ENCODE peak calls at places on chromosomes 4 and X, in six cellular contexts. One of them, this sample, is unnamed.

GRCh38 chr4:138644322-138644721 is 371.3 kb upstream of the NOCT start:
- DNase-seq in activated CD8-positive, alpha-beta memory T cell treated with anti-CD3 and anti-CD28 coated beads for 1 hour: no peak
- DNase-seq in HS-5: no peak
- DNase-seq in NCI-H1417: no peak
- DNase-seq in dorsolateral prefrontal cortex: no peak
- DNase-seq in psoas muscle: no peak
- DNase-seq in this sample: no peak

GRCh38 chrX:23331701-23332100 is 2.9 kb upstream of the PTCHD1 start:
- DNase-seq in activated CD8-positive, alpha-beta memory T cell treated with anti-CD3 and anti-CD28 coated beads for 1 hour: no peak
- DNase-seq in HS-5: no peak
- DNase-seq in NCI-H1417: peak
- DNase-seq in dorsolateral prefrontal cortex: no peak
- DNase-seq in psoas muscle: no peak
- DNase-seq in this sample: no peak

GRCh38 chr4:187363453-187363852 is 632.1 kb upstream of the ZFP42 start:
- DNase-seq in activated CD8-positive, alpha-beta memory T cell treated with anti-CD3 and anti-CD28 coated beads for 1 hour: no peak
- DNase-seq in HS-5: no peak
- DNase-seq in NCI-H1417: no peak
- DNase-seq in dorsolateral prefrontal cortex: no peak
- DNase-seq in psoas muscle: no peak
- DNase-seq in this sample: peak

GRCh38 chr4:183177001-183177400 is 77.9 kb downstream of the WWC2 start:
- DNase-seq in activated CD8-positive, alpha-beta memory T cell treated with anti-CD3 and anti-CD28 coated beads for 1 hour: no peak
- DNase-seq in HS-5: no peak
- DNase-seq in NCI-H1417: no peak
- DNase-seq in dorsolateral prefrontal cortex: no peak
- DNase-seq in psoas muscle: no peak
- DNase-seq in this sample: no peak

GRCh38 chrX:13076176-13076956 is 31.9 kb upstream of the FAM9C start:
- DNase-seq in activated CD8-positive, alpha-beta memory T cell treated with anti-CD3 and anti-CD28 coated beads for 1 hour: no peak
- DNase-seq in HS-5: no peak
- DNase-seq in NCI-H1417: no peak
- DNase-seq in dorsolateral prefrontal cortex: no peak
- DNase-seq in psoas muscle: no peak
- DNase-seq in this sample: no peak

GRCh38 chr4:99885063-99885664 is 9.1 kb downstream of the LAMTOR3 start:
- DNase-seq in activated CD8-positive, alpha-beta memory T cell treated with anti-CD3 and anti-CD28 coated beads for 1 hour: no peak
- DNase-seq in HS-5: no peak
- DNase-seq in NCI-H1417: peak
- DNase-seq in dorsolateral prefrontal cortex: no peak
- DNase-seq in psoas muscle: no peak
- DNase-seq in this sample: no peak

GRCh38 chrX:118226060-118226428 is 109.4 kb upstream of the KLHL13 start:
- DNase-seq in activated CD8-positive, alpha-beta memory T cell treated with anti-CD3 and anti-CD28 coated beads for 1 hour: no peak
- DNase-seq in HS-5: no peak
- DNase-seq in NCI-H1417: peak
- DNase-seq in dorsolateral prefrontal cortex: no peak
- DNase-seq in psoas muscle: no peak
- DNase-seq in this sample: no peak

GRCh38 chr4:127856485-127857447 is 23.9 kb upstream of the PLK4 start:
- DNase-seq in activated CD8-positive, alpha-beta memory T cell treated with anti-CD3 and anti-CD28 coated beads for 1 hour: no peak
- DNase-seq in HS-5: peak
- DNase-seq in NCI-H1417: no peak
- DNase-seq in dorsolateral prefrontal cortex: no peak
- DNase-seq in psoas muscle: no peak
- DNase-seq in this sample: peak

GRCh38 chr4:53132117-53132889 is 233.6 kb downstream of the SCFD2 start:
- DNase-seq in activated CD8-positive, alpha-beta memory T cell treated with anti-CD3 and anti-CD28 coated beads for 1 hour: no peak
- DNase-seq in HS-5: no peak
- DNase-seq in NCI-H1417: peak
- DNase-seq in dorsolateral prefrontal cortex: no peak
- DNase-seq in psoas muscle: no peak
- DNase-seq in this sample: no peak

GRCh38 chr4:8708401-8709021 is 115.9 kb downstream of the CPZ start:
- DNase-seq in activated CD8-positive, alpha-beta memory T cell treated with anti-CD3 and anti-CD28 coated beads for 1 hour: no peak
- DNase-seq in HS-5: no peak
- DNase-seq in NCI-H1417: no peak
- DNase-seq in dorsolateral prefrontal cortex: peak
- DNase-seq in psoas muscle: peak
- DNase-seq in this sample: no peak

GRCh38 chrX:151722241-151722846 is 6.5 kb downstream of the FATE1 start:
- DNase-seq in activated CD8-positive, alpha-beta memory T cell treated with anti-CD3 and anti-CD28 coated beads for 1 hour: no peak
- DNase-seq in HS-5: no peak
- DNase-seq in NCI-H1417: no peak
- DNase-seq in dorsolateral prefrontal cortex: no peak
- DNase-seq in psoas muscle: no peak
- DNase-seq in this sample: no peak

GRCh38 chrX:3066555-3066954 is 25.3 kb downstream of the ARSF start:
- DNase-seq in activated CD8-positive, alpha-beta memory T cell treated with anti-CD3 and anti-CD28 coated beads for 1 hour: no peak
- DNase-seq in HS-5: no peak
- DNase-seq in NCI-H1417: no peak
- DNase-seq in dorsolateral prefrontal cortex: no peak
- DNase-seq in psoas muscle: peak
- DNase-seq in this sample: no peak

GRCh38 chr4:8547108-8547911 is 32.9 kb upstream of the GPR78 start:
- DNase-seq in activated CD8-positive, alpha-beta memory T cell treated with anti-CD3 and anti-CD28 coated beads for 1 hour: no peak
- DNase-seq in HS-5: no peak
- DNase-seq in NCI-H1417: peak
- DNase-seq in dorsolateral prefrontal cortex: no peak
- DNase-seq in psoas muscle: no peak
- DNase-seq in this sample: peak

GRCh38 chr4:17380347-17380746 is 131.5 kb downstream of the QDPR start:
- DNase-seq in activated CD8-positive, alpha-beta memory T cell treated with anti-CD3 and anti-CD28 coated beads for 1 hour: no peak
- DNase-seq in HS-5: no peak
- DNase-seq in NCI-H1417: no peak
- DNase-seq in dorsolateral prefrontal cortex: no peak
- DNase-seq in psoas muscle: no peak
- DNase-seq in this sample: no peak

GRCh38 chr4:48898733-48899431 is 7.7 kb downstream of the OCIAD2 start:
- DNase-seq in activated CD8-positive, alpha-beta memory T cell treated with anti-CD3 and anti-CD28 coated beads for 1 hour: no peak
- DNase-seq in HS-5: no peak
- DNase-seq in NCI-H1417: peak
- DNase-seq in dorsolateral prefrontal cortex: no peak
- DNase-seq in psoas muscle: no peak
- DNase-seq in this sample: no peak

GRCh38 chr4:54213812-54214211 is 15.3 kb upstream of the PDGFRA start:
- DNase-seq in activated CD8-positive, alpha-beta memory T cell treated with anti-CD3 and anti-CD28 coated beads for 1 hour: no peak
- DNase-seq in HS-5: no peak
- DNase-seq in NCI-H1417: no peak
- DNase-seq in dorsolateral prefrontal cortex: no peak
- DNase-seq in psoas muscle: no peak
- DNase-seq in this sample: no peak

GRCh38 chr4:12138478-12138877 is 709.8 kb upstream of the HS3ST1 start:
- DNase-seq in activated CD8-positive, alpha-beta memory T cell treated with anti-CD3 and anti-CD28 coated beads for 1 hour: no peak
- DNase-seq in HS-5: no peak
- DNase-seq in NCI-H1417: no peak
- DNase-seq in dorsolateral prefrontal cortex: no peak
- DNase-seq in psoas muscle: no peak
- DNase-seq in this sample: no peak

GRCh38 chr4:75180790-75181776 is 248.2 kb downstream of the PARM1 start:
- DNase-seq in activated CD8-positive, alpha-beta memory T cell treated with anti-CD3 and anti-CD28 coated beads for 1 hour: no peak
- DNase-seq in HS-5: no peak
- DNase-seq in NCI-H1417: no peak
- DNase-seq in dorsolateral prefrontal cortex: no peak
- DNase-seq in psoas muscle: no peak
- DNase-seq in this sample: no peak

GRCh38 chr4:158193171-158193749 is 17.0 kb upstream of the TMEM144 start:
- DNase-seq in activated CD8-positive, alpha-beta memory T cell treated with anti-CD3 and anti-CD28 coated beads for 1 hour: no peak
- DNase-seq in HS-5: no peak
- DNase-seq in NCI-H1417: peak
- DNase-seq in dorsolateral prefrontal cortex: no peak
- DNase-seq in psoas muscle: no peak
- DNase-seq in this sample: no peak

GRCh38 chr4:150683775-150684350 is 101.9 kb downstream of the MAB21L2 start:
- DNase-seq in activated CD8-positive, alpha-beta memory T cell treated with anti-CD3 and anti-CD28 coated beads for 1 hour: no peak
- DNase-seq in HS-5: no peak
- DNase-seq in NCI-H1417: no peak
- DNase-seq in dorsolateral prefrontal cortex: no peak
- DNase-seq in psoas muscle: no peak
- DNase-seq in this sample: no peak

GRCh38 chrX:100673397-100673953 is 29.5 kb downstream of the SRPX2 start:
- DNase-seq in activated CD8-positive, alpha-beta memory T cell treated with anti-CD3 and anti-CD28 coated beads for 1 hour: no peak
- DNase-seq in HS-5: peak
- DNase-seq in NCI-H1417: no peak
- DNase-seq in dorsolateral prefrontal cortex: no peak
- DNase-seq in psoas muscle: no peak
- DNase-seq in this sample: no peak

GRCh38 chrX:101416691-101417090 is 8.7 kb downstream of the HNRNPH2 start:
- DNase-seq in activated CD8-positive, alpha-beta memory T cell treated with anti-CD3 and anti-CD28 coated beads for 1 hour: no peak
- DNase-seq in HS-5: no peak
- DNase-seq in NCI-H1417: no peak
- DNase-seq in dorsolateral prefrontal cortex: no peak
- DNase-seq in psoas muscle: no peak
- DNase-seq in this sample: no peak

This sample was measured in kidney epithelial cell.